ENCODE peak calls at places on chromosomes 2 and 18, in seven cellular contexts. B is stromal cell of bone marrow, J is glutamatergic neuron, T is DMS153, P is KG1, G is RWPE1, N is skeletal muscle cell. K is an unnamed sample.

GRCh38 chr2:98899041-98899702 is 36.9 kb downstream of the CRACDL start:
- DNase-seq in J (no peak), P (no peak), N (no peak), B (no peak), T (peak), G (no peak), K (no peak)

GRCh38 chr2:70190086-70190412 is 770 bp downstream of the C2orf42 start:
- DNase-seq in N (peak), P (peak), T (no peak), J (no peak), B (peak), G (peak), K (peak)

GRCh38 chr2:98901702-98902101 is 34.3 kb downstream of the CRACDL start:
- DNase-seq in B (no peak), G (no peak), J (no peak), T (no peak), N (no peak), P (no peak), K (no peak)

GRCh38 chr2:30747206-30747605 is 60.0 kb downstream of the CAPN13 start:
- DNase-seq in J (no peak), G (no peak), T (no peak), B (no peak), P (no peak), N (no peak), K (no peak)

GRCh38 chr2:201932511-201932910 is 101.1 kb upstream of the FZD7 start:
- DNase-seq in P (no peak), G (no peak), J (no peak), B (no peak), T (peak), N (no peak), K (no peak)

GRCh38 chr18:44609210-44609941 is 71.3 kb upstream of the SETBP1 start:
- DNase-seq in J (no peak), N (no peak), P (no peak), B (no peak), G (no peak), T (no peak), K (no peak)

GRCh38 chr2:125696573-125696972 is 959.4 kb upstream of the GYPC start:
- DNase-seq in T (peak), J (no peak), B (no peak), P (no peak), N (no peak), G (no peak), K (no peak)

GRCh38 chr18:5431836-5432575 is 111.8 kb downstream of the EPB41L3 start:
- DNase-seq in P (no peak), N (no peak), J (no peak), T (no peak), B (no peak), G (no peak), K (no peak)

GRCh38 chr2:42547446-42548295 is 20.8 kb upstream of the MTA3 start:
- DNase-seq in G (no peak), T (no peak), J (no peak), B (no peak), N (no peak), P (no peak), K (no peak)

GRCh38 chr18:80106482-80107051 is 2.5 kb upstream of the ADNP2 start:
- DNase-seq in J (no peak), G (no peak), B (no peak), P (no peak), N (no peak), T (no peak), K (no peak)

GRCh38 chr2:48233005-48233404 is 296.9 kb upstream of the STON1 start:
- DNase-seq in B (no peak), N (no peak), G (no peak), T (no peak), P (no peak), J (no peak), K (no peak)

GRCh38 chr2:169091761-169092523 is 22.6 kb downstream of the DHRS9 start:
- DNase-seq in P (no peak), G (peak), J (no peak), T (no peak), B (no peak), N (peak), K (no peak)

GRCh38 chr2:233209117-233209977 is 42.1 kb upstream of the ATG16L1 start:
- DNase-seq in N (no peak), P (no peak), T (no peak), J (no peak), G (peak), B (no peak), K (no peak)